ENCODE peak calls at places on chromosomes 11 and 22, in six cellular contexts. M, D, K, P, R and J are unnamed samples.

GRCh38 chr11:3202759-3203158 is 15.9 kb downstream of the MRGPRG start:
- DNase-seq in P (no peak), R (no peak), M (no peak), D (peak), K (no peak), J (peak)

GRCh38 chr11:102421262-102421661 is 31.3 kb downstream of the TMEM123 start:
- DNase-seq in D (no peak), K (no peak), R (no peak), P (no peak), M (no peak), J (no peak)

GRCh38 chr22:27132400-27132799 is 475.0 kb downstream of the MIAT start:
- DNase-seq in K (no peak), R (no peak), M (no peak), P (no peak), D (no peak), J (no peak)

GRCh38 chr11:59201376-59201775 is 11.4 kb downstream of the MPEG1 start:
- DNase-seq in K (no peak), P (no peak), D (no peak), M (no peak), R (no peak), J (no peak)

GRCh38 chr11:121418625-121419114 is 33.4 kb upstream of the SORL1 start:
- DNase-seq in R (peak), P (no peak), K (no peak), M (peak), D (no peak), J (no peak)

GRCh38 chr11:32852142-32852541 is 22.4 kb downstream of the PRRG4 start:
- DNase-seq in K (no peak), M (peak), R (no peak), D (no peak), P (peak), J (no peak)

GRCh38 chr11:85809191-85809590 is 1.8 kb downstream of the SYTL2 start:
- DNase-seq in D (no peak), K (no peak), M (no peak), R (peak), P (no peak), J (no peak)

GRCh38 chr22:26245001-26245400 is 75.7 kb downstream of the SEZ6L start:
- DNase-seq in D (no peak), M (no peak), P (no peak), K (no peak), R (no peak), J (no peak)

GRCh38 chr11:100932474-100933100 is 197.0 kb downstream of the PGR start:
- DNase-seq in R (no peak), K (peak), P (peak), D (no peak), M (no peak), J (no peak)

GRCh38 chr11:122743949-122744876 is 88.7 kb downstream of the UBASH3B start:
- DNase-seq in R (peak), P (no peak), K (peak), M (peak), D (no peak), J (no peak)

GRCh38 chr11:91846664-91847063 is 378.0 kb upstream of the FAT3 start:
- DNase-seq in K (no peak), P (no peak), M (no peak), R (no peak), D (no peak), J (no peak)

GRCh38 chr11:55714982-55715888 is 53.2 kb downstream of the OR4C6 start:
- DNase-seq in K (no peak), M (no peak), P (no peak), D (no peak), R (no peak), J (no peak)

GRCh38 chr11:1176224-1177019 is 18.7 kb downstream of the MUC5AC start:
- DNase-seq in M (no peak), D (no peak), K (no peak), R (no peak), P (no peak), J (no peak)

GRCh38 chr22:24465566-24465965 is 29.6 kb upstream of the UPB1 start:
- DNase-seq in D (no peak), M (no peak), P (peak), K (peak), R (no peak), J (no peak)

GRCh38 chr22:24977370-24978230 is 25.1 kb downstream of the KIAA1671 start:
- DNase-seq in M (peak), R (no peak), P (no peak), K (peak), D (no peak), J (peak)

GRCh38 chr11:47850337-47850736 is 2.2 kb upstream of the NUP160 start:
- DNase-seq in P (no peak), D (no peak), M (no peak), K (no peak), R (no peak), J (no peak)

GRCh38 chr11:125916683-125917337 is 12.5 kb downstream of the DDX25 start:
- DNase-seq in D (no peak), M (peak), K (no peak), R (no peak), P (no peak), J (no peak)